ENCODE peak calls at places on chromosomes 2 and 18, in four cellular contexts. T is PC-9, N is PC-3, G is colonic mucosa. O is an unnamed sample.

GRCh38 chr2:54572636-54573531 is 116.8 kb downstream of the SPTBN1 start:
- DNase-seq in T (peak; percentile 61), N (peak; percentile 43), G (no peak), O (peak; percentile 87)

GRCh38 chr2:222180619-222181018 is 118.2 kb downstream of the PAX3 start:
- DNase-seq in T (no peak), N (no peak), G (no peak), O (no peak)

GRCh38 chr2:167692191-167692590 is 555.2 kb downstream of the STK39 start:
- DNase-seq in T (no peak), N (no peak), G (no peak), O (no peak)

GRCh38 chr2:204145197-204146190 is 208.9 kb downstream of the ICOS start:
- DNase-seq in T (peak; percentile 40), N (peak; percentile 87), G (peak; percentile 84), O (peak; percentile 65)

GRCh38 chr2:195543902-195544894 is 112.8 kb upstream of the SLC39A10 start:
- DNase-seq in T (no peak), N (peak; percentile 91), G (no peak), O (peak; percentile 80)

GRCh38 chr2:152098798-152099654 is at the start of gene CACNB4:
- DNase-seq in T (no peak), N (no peak), G (peak; percentile 20), O (peak; percentile 1)

GRCh38 chr18:51235011-51235789 is 37.7 kb upstream of the MEX3C start:
- DNase-seq in T (peak; percentile 59), N (peak; percentile 3), G (no peak), O (peak; percentile 69)

GRCh38 chr2:26454561-26455001 is 23.3 kb downstream of the OTOF start:
- DNase-seq in T (no peak), N (no peak), G (no peak), O (no peak)

GRCh38 chr18:10663750-10664149 is 137.9 kb downstream of the NAPG start:
- DNase-seq in T (no peak), N (no peak), G (no peak), O (no peak)

DNA sequence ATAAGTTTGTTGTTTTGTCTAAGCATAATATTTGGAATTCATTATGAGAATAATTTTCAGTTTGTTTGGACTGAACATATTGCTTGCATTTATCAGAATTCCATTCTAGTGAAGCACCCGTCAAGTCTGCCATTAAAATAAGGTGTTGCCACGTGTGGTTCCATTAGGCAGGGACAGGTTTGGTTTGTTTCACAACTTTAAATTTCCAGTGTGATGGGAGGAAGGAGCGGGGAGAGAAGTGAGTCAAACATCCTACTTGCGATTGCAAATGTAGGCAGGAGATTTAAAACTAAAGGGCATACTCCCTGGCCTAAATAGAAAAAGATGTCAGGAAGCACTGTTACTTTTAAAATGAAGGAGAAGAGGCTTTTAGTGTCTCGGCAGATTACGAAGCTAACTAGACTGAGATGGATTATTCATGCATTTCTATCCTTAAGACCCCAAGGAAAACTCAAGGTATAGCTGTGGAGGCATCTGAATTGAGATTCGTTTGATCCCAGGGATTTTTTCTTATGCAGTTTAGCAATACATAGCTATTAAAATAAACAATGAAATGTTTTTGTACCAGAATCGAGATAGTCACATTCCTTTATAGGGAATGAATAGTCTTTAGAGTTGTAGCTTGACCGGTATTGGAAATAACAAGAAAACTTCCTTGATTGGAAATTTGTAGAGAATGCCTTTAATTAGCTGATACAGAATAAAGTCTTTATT is 19.8 kb downstream of the GRHL1 start:
- DNase-seq in T (peak; percentile 95), N (peak; percentile 54), G (no peak), O (no peak)
- H3K27ac ChIP-seq in T (peak overlapping the region; percentile 76), N (no peak overlapping the region), G (no peak overlapping the region), O (no peak overlapping the region)

DNA sequence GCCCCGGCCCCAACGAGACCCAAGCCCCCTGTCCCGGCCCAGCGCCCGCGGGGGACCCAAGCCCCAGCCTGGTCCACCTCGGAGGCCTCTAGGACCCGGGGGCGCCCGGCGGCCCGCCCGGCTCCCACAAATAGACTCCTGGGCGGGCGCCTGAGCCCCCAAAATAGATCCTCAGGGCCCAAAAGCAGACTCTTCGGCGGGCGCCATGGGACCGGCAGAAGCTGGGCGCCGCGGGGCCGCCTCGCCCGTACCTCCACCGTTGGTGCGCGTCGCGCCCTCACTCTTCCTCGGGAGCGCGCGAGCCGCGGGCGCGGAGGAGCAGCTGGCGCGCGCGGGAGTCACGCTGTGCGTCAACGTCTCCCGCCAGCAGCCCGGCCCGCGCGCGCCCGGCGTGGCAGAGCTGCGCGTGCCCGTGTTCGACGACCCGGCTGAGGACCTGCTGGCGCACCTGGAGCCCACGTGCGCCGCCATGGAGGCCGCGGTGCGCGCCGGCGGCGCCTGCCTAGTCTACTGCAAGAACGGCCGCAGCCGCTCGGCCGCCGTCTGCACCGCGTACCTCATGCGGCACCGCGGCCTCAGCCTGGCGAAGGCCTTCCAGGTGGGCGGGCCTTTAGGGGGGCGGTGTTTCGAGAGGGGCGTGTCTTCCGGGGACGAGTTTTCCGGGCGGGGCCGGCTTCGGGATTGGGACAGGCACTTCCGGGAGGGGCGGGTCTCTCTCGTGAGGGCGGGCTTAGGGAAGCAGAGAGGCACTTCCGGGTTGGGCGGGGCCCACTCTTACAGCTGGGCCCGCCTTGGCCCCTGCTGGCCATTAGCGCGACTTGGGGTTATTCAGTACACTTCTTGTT is 545 bp downstream of the DUSP28 start:
- DNase-seq in T (peak; percentile 94), N (peak; percentile 96), G (peak; percentile 100), O (peak; percentile 97)
- TF ChIP-seq CTCF in T (no peak), N (peak; percentile 19), G (no peak), O (peak; percentile 56)

GRCh38 chr2:177733-178132 is 86.1 kb downstream of the SH3YL1 start:
- DNase-seq in T (peak; percentile 52), N (no peak), G (no peak), O (no peak)
- H3K4me3 ChIP-seq in T (no peak overlapping the region), N (no peak overlapping the region), G (no peak overlapping the region), O (no peak overlapping the region)

GRCh38 chr18:54607213-54607934 is 16.3 kb downstream of the DYNAP start:
- DNase-seq in T (peak; percentile 97), N (peak; percentile 87), G (peak; percentile 38), O (no peak)

GRCh38 chr18:54606835-54607212 is 15.8 kb downstream of the DYNAP start:
- DNase-seq in T (no peak), N (no peak), G (no peak), O (no peak)

GRCh38 chr18:54611819-54612218 is 20.8 kb downstream of the DYNAP start:
- DNase-seq in T (no peak), N (no peak), G (no peak), O (no peak)

GRCh38 chr18:54604211-54604610 is 13.2 kb downstream of the DYNAP start:
- DNase-seq in T (no peak), N (no peak), G (no peak), O (no peak)

DNA sequence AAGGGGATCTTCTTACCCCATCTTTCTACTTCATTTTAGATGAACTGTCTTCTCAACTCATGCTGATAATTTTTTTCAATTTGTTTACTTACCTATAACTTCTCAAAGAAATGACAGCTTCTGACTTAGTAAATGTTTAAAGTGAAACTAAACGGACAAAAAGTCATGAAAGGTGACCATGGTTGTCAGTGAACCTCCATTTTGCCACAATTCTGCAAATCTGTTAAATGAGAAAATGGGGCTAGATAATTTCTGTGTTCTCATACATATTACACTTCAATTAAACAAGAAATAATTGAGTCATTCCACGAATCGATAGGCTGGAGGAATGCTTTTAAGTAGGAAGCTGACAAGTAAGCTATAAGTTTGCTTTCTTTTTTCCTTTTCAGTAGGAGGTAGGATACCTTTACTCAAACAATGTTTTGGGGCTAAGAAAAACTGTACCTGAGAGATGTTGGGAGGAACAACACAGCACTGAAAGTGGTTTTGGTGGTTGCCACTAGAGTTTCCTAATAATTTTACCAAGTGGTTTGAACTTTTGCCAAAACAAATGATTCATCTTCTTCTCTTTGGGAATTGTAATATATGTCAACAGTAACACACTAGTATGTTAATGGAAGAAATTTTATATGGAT is 17.1 kb downstream of the DYNAP start:
- DNase-seq in T (peak; percentile 90), N (peak; percentile 96), G (no peak), O (no peak)
- H3K27ac ChIP-seq in T (peak overlapping the region; percentile 100), N (peak overlapping the region; percentile 95), G (peak overlapping the region; percentile 87), O (no peak overlapping the region)

GRCh38 chr2:149595069-149595963 is 7.7 kb upstream of the MMADHC start:
- DNase-seq in T (peak; percentile 52), N (peak; percentile 87), G (no peak), O (no peak)
- TF ChIP-seq CTCF in T (peak; percentile 61), N (peak; percentile 83), G (no peak), O (peak; percentile 34)

GRCh38 chr18:55534996-55535395 is 53.0 kb downstream of the TCF4 start:
- DNase-seq in T (no peak), N (no peak), G (no peak), O (no peak)
- H3K4me3 ChIP-seq in T (no peak overlapping the region), N (no peak overlapping the region), G (no peak overlapping the region), O (no peak overlapping the region)

DNA sequence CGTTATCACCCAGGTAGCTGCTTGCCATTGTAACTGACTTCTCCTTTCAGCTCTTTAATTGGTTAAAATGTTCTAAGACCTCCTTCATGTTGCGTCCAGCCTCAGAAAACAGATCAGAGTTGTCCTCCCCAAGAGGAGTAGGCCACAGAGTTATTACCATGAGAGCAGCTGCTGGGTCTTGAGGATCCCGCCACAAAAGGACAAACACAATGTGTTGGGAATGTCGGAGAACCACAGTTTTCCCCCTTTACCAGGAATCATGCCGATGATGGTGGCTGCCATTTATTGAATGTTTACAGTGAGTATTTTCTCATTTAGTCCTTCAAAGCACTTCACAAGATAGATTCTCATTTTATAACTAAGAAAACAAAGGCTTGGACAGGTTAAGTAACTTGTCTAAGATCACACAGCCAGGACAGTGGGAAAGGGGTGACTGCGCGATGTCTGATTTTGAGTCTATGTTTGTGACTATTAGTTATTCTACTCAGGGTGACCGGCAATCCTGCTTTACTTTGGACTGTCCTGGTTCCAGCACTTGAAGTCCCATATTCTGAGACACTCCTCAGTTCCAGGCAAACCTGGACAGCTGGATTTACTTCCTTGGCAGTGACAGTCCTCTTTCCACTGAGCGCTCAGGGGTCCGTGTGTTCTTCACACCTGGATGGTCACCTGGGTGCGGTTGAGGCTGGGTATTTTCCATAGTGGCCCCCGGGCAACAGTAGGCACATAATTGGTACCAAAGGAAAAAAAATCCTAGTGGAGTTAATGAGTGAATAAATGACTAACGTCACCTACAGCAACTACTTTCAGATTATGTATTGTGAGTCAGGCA is 93.6 kb downstream of the LIPG start:
- DNase-seq in T (no peak), N (no peak), G (no peak), O (no peak)
- H3K27ac ChIP-seq in T (peak overlapping the region; percentile 87), N (peak overlapping the region; percentile 93), G (no peak overlapping the region), O (peak overlapping the region; percentile 43)